ENCODE peak calls at places on chromosome 14, in five cellular contexts. K is psoas muscle, R is T-helper 2 cell, O is tibial nerve, E is Right ventricle myocardium superior. F is an unnamed sample.
A peak's percentile ranks its signal among the peaks of the same experiment; 100 is the strongest.

GRCh38 chr14:78530078-78530477 is 359.9 kb downstream of the NRXN3 start:
- DNase-seq in E (no peak), O (no peak), R (no peak), K (no peak), F (no peak)

GRCh38 chr14:67268456-67269115 is 27.4 kb downstream of the PALS1 start:
- DNase-seq in O (no peak), K (no peak), E (no peak), R (no peak), F (no peak)

GRCh38 chr14:24368562-24369252 is 723 bp downstream of the NFATC4 start:
- DNase-seq in R (no peak), E (peak; percentile 71), O (peak; percentile 39), K (peak; percentile 65), F (peak; percentile 56)

GRCh38 chr14:50967104-50967503 is 22.8 kb upstream of the PYGL start:
- DNase-seq in E (no peak), K (no peak), R (no peak), O (no peak), F (no peak)

GRCh38 chr14:22551597-22551982 is 37.4 kb downstream of the DAD1 start:
- DNase-seq in R (no peak), E (no peak), K (no peak), O (no peak), F (no peak)

GRCh38 chr14:20512139-20512905 is 7.0 kb downstream of the RNASE10 start:
- DNase-seq in K (no peak), O (no peak), R (no peak), E (no peak), F (no peak)

GRCh38 chr14:97120204-97121120 is 323.3 kb downstream of the VRK1 start:
- DNase-seq in O (no peak), E (no peak), R (no peak), K (no peak), F (no peak)

GRCh38 chr14:92948647-92949046 is 25.7 kb downstream of the CHGA start:
- DNase-seq in E (peak; percentile 32), O (no peak), R (no peak), K (no peak), F (no peak)

F was measured in breast epithelium.